ENCODE peak calls at places on chromosome 21, in eight cellular contexts. W is tibial nerve, R is mammary epithelial cell, L is brain microvascular endothelial cell, N is IMR-90, F is hepatocyte, I is pancreas, Y is psoas muscle. E is an unnamed sample.

GRCh38 chr21:33383056-33383888 is 19.9 kb upstream of the IFNGR2 start:
- DNase-seq in F (peak; percentile 90), R (peak; percentile 99), I (no peak), N (peak; percentile 94), W (no peak), L (peak; percentile 91), Y (peak; percentile 65), E (peak; percentile 73)

GRCh38 chr21:25647632-25648031 is 8.6 kb downstream of the JAM2 start:
- DNase-seq in F (no peak), N (no peak), R (no peak), W (no peak), Y (no peak), L (no peak), I (no peak), E (no peak)

GRCh38 chr21:34074283-34075098 is 1.1 kb downstream of the MRPS6 start:
- DNase-seq in R (peak; percentile 38), I (peak; percentile 27), L (no peak), N (no peak), Y (no peak), F (peak; percentile 27), W (no peak), E (peak; percentile 17)

GRCh38 chr21:35316456-35316855 is 267.4 kb upstream of the RUNX1 start:
- DNase-seq in F (no peak), I (no peak), L (no peak), N (no peak), W (no peak), Y (no peak), R (no peak), E (no peak)

GRCh38 chr21:31418355-31419001 is 74.4 kb upstream of the TIAM1 start:
- DNase-seq in W (no peak), F (peak; percentile 16), L (no peak), R (no peak), Y (no peak), N (no peak), I (no peak), E (no peak)

GRCh38 chr21:35210093-35210492 is 161.0 kb upstream of the RUNX1 start:
- DNase-seq in F (no peak), W (no peak), I (no peak), R (no peak), N (no peak), L (no peak), Y (no peak), E (no peak)

GRCh38 chr21:44337941-44338895 is 972 bp downstream of the CFAP410 start:
- DNase-seq in L (peak; percentile 47), N (peak; percentile 47), I (peak; percentile 78), Y (peak; percentile 84), R (peak; percentile 54), F (peak; percentile 86), W (peak; percentile 57), E (peak; percentile 20)

GRCh38 chr21:26148071-26148470 is 22.5 kb downstream of the APP start:
- DNase-seq in W (no peak), L (peak; percentile 17), Y (no peak), F (no peak), I (no peak), N (no peak), R (no peak), E (no peak)

GRCh38 chr21:45396620-45396995 is 8.4 kb upstream of the COL18A1 start:
- DNase-seq in I (no peak), Y (no peak), W (no peak), F (no peak), R (no peak), N (no peak), L (no peak), E (no peak)

GRCh38 chr21:34367320-34367935 is 3.6 kb downstream of the KCNE2 start:
- DNase-seq in N (peak; percentile 82), Y (no peak), I (peak; percentile 42), F (peak; percentile 90), R (peak; percentile 72), L (peak; percentile 64), W (no peak), E (peak; percentile 72)

GRCh38 chr21:41168391-41169257 is 664 bp downstream of the BACE2 start:
- DNase-seq in Y (peak; percentile 69), L (peak; percentile 42), I (peak; percentile 57), W (peak; percentile 38), N (peak; percentile 68), F (peak; percentile 66), R (peak; percentile 53), E (peak; percentile 42)

GRCh38 chr21:34004013-34004938 is 69.1 kb upstream of the MRPS6 start:
- DNase-seq in R (no peak), L (no peak), I (no peak), N (peak; percentile 34), W (peak; percentile 17), Y (no peak), F (no peak), E (no peak)

GRCh38 chr21:29904359-29905282 is 35.2 kb downstream of the GRIK1 start:
- DNase-seq in F (no peak), R (peak; percentile 20), N (no peak), L (peak; percentile 66), W (no peak), Y (no peak), I (no peak), E (peak; percentile 12)

GRCh38 chr21:16418663-16419062 is 688.9 kb downstream of the USP25 start:
- DNase-seq in L (no peak), R (no peak), Y (no peak), F (no peak), W (no peak), I (no peak), N (no peak), E (no peak)
- H3K27ac ChIP-seq in L (peak overlapping the region; percentile 2), R (no peak overlapping the region), Y (peak overlapping the region; percentile 81), F (no peak overlapping the region), W (peak overlapping the region; percentile 47), I (peak overlapping the region; percentile 18), N (no peak overlapping the region), E (no peak overlapping the region)

GRCh38 chr21:17554619-17555472 is 42.0 kb downstream of the CXADR start:
- DNase-seq in L (no peak), R (no peak), F (no peak), Y (no peak), W (no peak), I (no peak), N (peak; percentile 10), E (peak; percentile 43)
- TF ChIP-seq CTCF in L (peak; percentile 43), R (peak; percentile 27), F (peak; percentile 30), Y (peak; percentile 4), W (no peak), I (no peak), N (peak; percentile 35), E (peak; percentile 24)

DNA sequence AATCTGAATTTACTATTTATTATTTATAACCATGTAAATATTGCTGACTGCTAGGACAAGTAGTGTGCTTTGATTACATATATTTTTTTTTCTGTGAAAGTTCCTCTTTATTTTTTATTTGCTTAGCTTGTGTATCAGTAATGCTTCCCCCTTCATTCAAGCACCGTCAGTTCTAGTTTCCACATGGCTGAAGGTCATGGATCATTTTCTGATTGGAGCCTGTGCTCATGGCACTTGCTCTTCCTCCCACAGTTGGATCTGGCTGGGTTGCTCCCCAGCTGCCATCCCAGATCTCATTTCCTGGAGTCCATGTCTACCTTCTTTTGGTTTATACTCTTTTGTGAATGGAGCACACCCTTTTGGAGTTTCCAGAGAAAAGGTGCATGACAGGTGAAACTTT is 57.0 kb upstream of the IGSF5 start:
- DNase-seq in L (no peak), R (no peak), I (no peak), W (no peak), F (no peak), Y (no peak), N (no peak), E (no peak)
- H3K27ac ChIP-seq in L (no peak overlapping the region), R (no peak overlapping the region), I (peak overlapping the region; percentile 64), W (no peak overlapping the region), F (no peak overlapping the region), Y (no peak overlapping the region), N (no peak overlapping the region), E (no peak overlapping the region)

DNA sequence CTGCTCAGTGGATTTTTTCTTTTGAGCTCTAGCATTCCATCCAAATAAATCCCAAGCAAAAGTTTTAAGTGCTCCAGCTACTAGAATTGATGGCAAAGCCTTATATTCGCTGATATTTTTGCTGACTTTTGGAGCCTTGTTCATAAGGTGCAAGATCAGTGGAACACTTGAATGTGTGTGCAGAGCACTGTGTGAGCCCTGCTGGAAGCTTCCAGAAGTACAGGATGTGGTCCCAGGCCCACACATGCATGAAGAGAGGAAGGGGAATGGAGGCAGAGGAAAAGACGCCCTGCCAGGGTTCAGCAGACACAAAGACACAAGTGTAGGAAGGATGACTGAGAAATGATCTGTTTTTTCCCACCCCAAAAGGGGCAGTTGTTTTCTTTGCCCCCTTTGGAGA is 169.4 kb downstream of the KCNJ6 start:
- DNase-seq in I (no peak), Y (no peak), F (no peak), L (no peak), R (no peak), N (no peak), W (no peak), E (no peak)
- TF ChIP-seq CTCF in I (no peak), Y (no peak), F (no peak), L (peak; percentile 42), R (no peak), N (no peak), W (no peak), E (no peak)

GRCh38 chr21:42401820-42402251 is 1.9 kb upstream of the UBASH3A start:
- DNase-seq in L (no peak), N (no peak), I (no peak), R (no peak), F (no peak), W (no peak), Y (no peak), E (no peak)

GRCh38 chr21:42405064-42406059 is 1.7 kb downstream of the UBASH3A start:
- DNase-seq in F (no peak), Y (no peak), R (no peak), L (no peak), I (no peak), W (no peak), N (no peak), E (no peak)

GRCh38 chr21:42406201-42406601 is 2.5 kb downstream of the UBASH3A start:
- DNase-seq in N (no peak), L (no peak), F (no peak), W (no peak), Y (no peak), R (no peak), I (no peak), E (no peak)

GRCh38 chr21:42404534-42404933 is 832 bp downstream of the UBASH3A start:
- DNase-seq in L (no peak), W (no peak), N (no peak), I (no peak), F (no peak), Y (no peak), R (no peak), E (no peak)

DNA sequence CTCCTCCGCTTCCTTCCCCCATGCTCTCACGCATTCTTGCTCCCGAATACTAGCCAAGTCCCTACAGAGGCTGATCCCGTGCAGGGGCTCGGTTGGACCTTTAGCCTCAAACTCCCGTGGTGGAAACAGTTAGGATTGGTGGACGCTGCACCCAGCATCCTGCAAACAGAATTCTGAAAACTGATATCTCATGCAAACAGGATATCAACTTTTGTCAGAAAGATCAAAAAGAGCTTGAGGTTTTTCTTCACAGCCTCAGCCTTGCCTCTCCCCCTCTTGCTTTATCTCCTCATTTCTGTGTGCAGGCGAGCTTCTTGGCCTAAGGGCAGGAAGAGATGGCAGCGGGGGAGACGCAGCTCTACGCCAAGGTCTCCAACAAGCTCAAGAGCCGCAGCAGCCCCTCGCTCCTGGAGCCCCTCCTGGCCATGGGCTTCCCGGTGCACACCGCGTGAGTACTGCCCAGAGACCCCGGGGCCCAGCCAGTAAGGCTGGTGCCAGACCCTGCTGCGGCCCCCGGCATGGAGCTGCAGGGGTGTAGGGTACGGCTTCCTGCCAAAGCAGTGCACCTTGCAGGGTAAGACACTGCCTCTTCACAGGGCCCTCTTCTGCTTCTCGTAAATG is at the start of gene UBASH3A:
- DNase-seq in R (no peak), L (no peak), F (no peak), Y (no peak), N (no peak), I (no peak), W (no peak), E (no peak)
- H3K27ac ChIP-seq in R (no peak within 1 kb of the TSS), L (no peak within 1 kb of the TSS), F (no peak within 1 kb of the TSS), Y (no peak within 1 kb of the TSS), N (no peak within 1 kb of the TSS), I (no peak within 1 kb of the TSS), W (no peak within 1 kb of the TSS), E (no peak within 1 kb of the TSS)

E was measured in RWPE1.